ENCODE peak calls at places on chromosomes 7 and 10, in seven cellular contexts. F is M059J; I is activated CD8-positive, alpha-beta memory T cell treated with anti-CD3 and anti-CD28 coated beads for 48 hours; H is cardiac fibroblast; M is spleen; J is NCI-H1092; W is upper lobe of left lung. L is an unnamed sample.
A peak's percentile ranks its signal among the peaks of the same experiment; 100 is the strongest.

GRCh38 chr7:105673367-105674188 is 92.3 kb upstream of the EFCAB10 start:
- DNase-seq in F (peak; percentile 53), I (no peak), H (no peak), M (no peak), J (peak; percentile 94), W (peak; percentile 85), L (peak; percentile 86)

GRCh38 chr7:29926761-29927160 is 62.8 kb downstream of the SCRN1 start:
- DNase-seq in F (no peak), I (no peak), H (no peak), M (no peak), J (no peak), W (no peak), L (no peak)

GRCh38 chr10:79420974-79421688 is 24.3 kb downstream of the ZCCHC24 start:
- DNase-seq in F (no peak), I (no peak), H (no peak), M (peak; percentile 57), J (no peak), W (no peak), L (no peak)

GRCh38 chr10:101041252-101041761 is 10.3 kb downstream of the SFXN3 start:
- DNase-seq in F (peak; percentile 86), I (no peak), H (peak; percentile 89), M (peak; percentile 85), J (peak; percentile 71), W (peak; percentile 80), L (peak; percentile 88)

GRCh38 chr10:97759157-97759980 is 12.4 kb downstream of the SFRP5 start:
- DNase-seq in F (peak; percentile 51), I (no peak), H (peak; percentile 62), M (peak; percentile 82), J (peak; percentile 34), W (peak; percentile 69), L (peak; percentile 67)

GRCh38 chr10:6393168-6393567 is 186.9 kb downstream of the PRKCQ start:
- DNase-seq in F (no peak), I (no peak), H (no peak), M (no peak), J (no peak), W (no peak), L (no peak)

GRCh38 chr7:7969306-7970112 is 913 bp downstream of the GLCCI1 start:
- DNase-seq in F (peak; percentile 65), I (no peak), H (peak; percentile 51), M (peak; percentile 91), J (peak; percentile 55), W (peak; percentile 33), L (peak; percentile 51)

GRCh38 chr7:55104707-55105433 is 86.1 kb downstream of the EGFR start:
- DNase-seq in F (peak; percentile 79), I (no peak), H (no peak), M (no peak), J (no peak), W (no peak), L (no peak)

GRCh38 chr7:141441837-141442627 is 109.2 kb upstream of the AGK start:
- DNase-seq in F (peak; percentile 40), I (no peak), H (no peak), M (no peak), J (no peak), W (no peak), L (peak; percentile 29)

GRCh38 chr7:84394219-84394618 is 199.6 kb upstream of the SEMA3A start:
- DNase-seq in F (no peak), I (no peak), H (no peak), M (no peak), J (no peak), W (no peak), L (no peak)

GRCh38 chr10:95394161-95394880 is 103.5 kb upstream of the PDLIM1 start:
- DNase-seq in F (peak; percentile 92), I (no peak), H (no peak), M (no peak), J (no peak), W (no peak), L (peak; percentile 83)

GRCh38 chr10:75396861-75397570 is 4.5 kb downstream of the ZNF503 start:
- DNase-seq in F (no peak), I (no peak), H (peak; percentile 23), M (no peak), J (no peak), W (no peak), L (no peak)

GRCh38 chr10:101986277-101986971 is 69.5 kb downstream of the ARMH3 start:
- DNase-seq in F (peak; percentile 12), I (no peak), H (no peak), M (peak; percentile 83), J (no peak), W (peak; percentile 67), L (no peak)

GRCh38 chr10:96334888-96335526 is 23.8 kb downstream of the OPALIN start:
- DNase-seq in F (peak; percentile 27), I (no peak), H (peak; percentile 57), M (no peak), J (no peak), W (no peak), L (peak; percentile 53)

GRCh38 chr7:90312745-90313144 is 8.4 kb downstream of the FAM237B start:
- DNase-seq in F (peak; percentile 10), I (no peak), H (peak; percentile 36), M (no peak), J (no peak), W (no peak), L (peak; percentile 17)

GRCh38 chr7:100434297-100435144 is 1.8 kb downstream of the PPP1R35 start:
- DNase-seq in F (no peak), I (no peak), H (no peak), M (no peak), J (no peak), W (no peak), L (no peak)

GRCh38 chr10:104777086-104777799 is 136.2 kb downstream of the SORCS3 start:
- DNase-seq in F (no peak), I (no peak), H (no peak), M (no peak), J (no peak), W (no peak), L (no peak)

GRCh38 chr7:55131421-55131929 is 112.7 kb downstream of the EGFR start:
- DNase-seq in F (no peak), I (no peak), H (no peak), M (no peak), J (no peak), W (no peak), L (no peak)

GRCh38 chr7:17598846-17599245 is 300.4 kb downstream of the AHR start:
- DNase-seq in F (peak; percentile 77), I (no peak), H (peak; percentile 17), M (no peak), J (no peak), W (no peak), L (peak; percentile 54)

GRCh38 chr7:133746305-133746704 is 380.8 kb upstream of the LRGUK start:
- DNase-seq in F (no peak), I (no peak), H (no peak), M (no peak), J (no peak), W (no peak), L (no peak)

GRCh38 chr10:116888380-116889055 is 39.2 kb downstream of the ENO4 start:
- DNase-seq in F (peak; percentile 86), I (no peak), H (peak; percentile 91), M (no peak), J (no peak), W (peak; percentile 80), L (peak; percentile 93)

GRCh38 chr7:33418251-33418701 is 288.9 kb downstream of the BBS9 start:
- DNase-seq in F (peak; percentile 80), I (no peak), H (peak; percentile 87), M (no peak), J (no peak), W (no peak), L (no peak)

GRCh38 chr10:3068201-3068967 is 1.0 kb downstream of the PFKP start:
- DNase-seq in F (peak; percentile 44), I (peak; percentile 49), H (peak; percentile 70), M (peak; percentile 86), J (peak; percentile 31), W (peak; percentile 54), L (peak; percentile 50)

GRCh38 chr7:2399848-2400587 is 3.4 kb upstream of the CHST12 start:
- DNase-seq in F (peak; percentile 98), I (no peak), H (peak; percentile 94), M (no peak), J (peak; percentile 55), W (peak; percentile 82), L (peak; percentile 92)

GRCh38 chr7:20301311-20301939 is 29.3 kb upstream of the ITGB8 start:
- DNase-seq in F (peak; percentile 45), I (no peak), H (peak; percentile 82), M (no peak), J (no peak), W (no peak), L (peak; percentile 46)

GRCh38 chr7:2637505-2638223 is 5.9 kb downstream of the TTYH3 start:
- DNase-seq in F (no peak), I (no peak), H (no peak), M (peak; percentile 94), J (no peak), W (peak; percentile 73), L (no peak)

GRCh38 chr7:17952387-17952786 is 12.1 kb upstream of the SNX13 start:
- DNase-seq in F (no peak), I (no peak), H (no peak), M (no peak), J (no peak), W (no peak), L (no peak)

GRCh38 chr7:55158983-55159382 is 140.2 kb downstream of the EGFR start:
- DNase-seq in F (no peak), I (no peak), H (no peak), M (no peak), J (no peak), W (no peak), L (no peak)

GRCh38 chr10:3764626-3765375 is 20.2 kb downstream of the KLF6 start:
- DNase-seq in F (peak; percentile 41), I (no peak), H (no peak), M (peak; percentile 86), J (no peak), W (no peak), L (no peak)

GRCh38 chr10:43884516-43885105 is 235.9 kb upstream of the ZNF32 start:
- DNase-seq in F (peak; percentile 38), I (no peak), H (no peak), M (peak; percentile 38), J (no peak), W (no peak), L (no peak)

GRCh38 chr7:150852371-150852905 is at the start of gene AOC1:
- DNase-seq in F (no peak), I (no peak), H (no peak), M (no peak), J (no peak), W (no peak), L (no peak)

GRCh38 chr10:30456262-30456661 is 22.3 kb downstream of the MAP3K8 start:
- DNase-seq in F (no peak), I (no peak), H (no peak), M (peak; percentile 88), J (no peak), W (peak; percentile 66), L (no peak)

GRCh38 chr7:42956062-42956461 is 23.9 kb downstream of the MRPL32 start:
- DNase-seq in F (no peak), I (no peak), H (no peak), M (no peak), J (no peak), W (no peak), L (no peak)

GRCh38 chr10:117511601-117512390 is 30.8 kb upstream of the EMX2 start:
- DNase-seq in F (no peak), I (no peak), H (no peak), M (no peak), J (no peak), W (no peak), L (no peak)

L was measured in MCF 10A.